ENCODE peak calls at places on chromosomes 5 and 9, in seven cellular contexts. Z is stimulated activated CD8-positive, alpha-beta memory T cell treated with anti-CD3 and anti-CD28 coated beads, Interleukin-4, amount 100 ng/mL, for 1 hour; I is aorta; F is esophagus squamous epithelium; T is C1 segment of cervical spinal cord; R is Kasumi-1; G is PC-9. N is an unnamed sample.

GRCh38 chr5:72252008-72252407 is 68.0 kb downstream of the MRPS27 start:
- DNase-seq in Z (no peak), F (no peak), T (no peak), R (no peak), I (no peak), G (no peak), N (no peak)

GRCh38 chr5:181245427-181246275 is 1.9 kb upstream of the RACK1 start:
- DNase-seq in I (peak; percentile 62), R (no peak), F (no peak), Z (no peak), T (no peak), G (no peak), N (no peak)

GRCh38 chr5:159393854-159394274 is 63.6 kb upstream of the IL12B start:
- DNase-seq in Z (no peak), T (no peak), G (no peak), F (no peak), R (no peak), I (no peak), N (no peak)

GRCh38 chr5:168528521-168529360 is at the start of gene FBLL1:
- DNase-seq in G (no peak), R (no peak), T (no peak), I (no peak), F (no peak), Z (no peak), N (no peak)

GRCh38 chr5:119168401-119168800 is 97.5 kb downstream of the DMXL1 start:
- DNase-seq in F (no peak), T (no peak), Z (no peak), R (peak; percentile 13), I (no peak), G (no peak), N (peak; percentile 5)

GRCh38 chr5:176773408-176774035 is 36.8 kb upstream of the UNC5A start:
- DNase-seq in Z (no peak), I (no peak), F (no peak), T (no peak), R (no peak), G (no peak), N (no peak)

GRCh38 chr5:858726-859125 is 7.9 kb upstream of the ZDHHC11 start:
- DNase-seq in T (no peak), F (no peak), I (no peak), Z (no peak), G (no peak), R (no peak), N (no peak)

GRCh38 chr9:127131871-127132270 is 9.4 kb upstream of the ANGPTL2 start:
- DNase-seq in F (no peak), T (no peak), Z (no peak), G (peak; percentile 36), I (no peak), R (no peak), N (peak; percentile 85)

GRCh38 chr9:15482146-15482545 is 28.6 kb downstream of the PSIP1 start:
- DNase-seq in R (no peak), Z (no peak), F (no peak), T (no peak), I (no peak), G (no peak), N (peak; percentile 10)

GRCh38 chr9:95854386-95855015 is 21.0 kb upstream of the ERCC6L2 start:
- DNase-seq in F (no peak), T (no peak), R (no peak), Z (no peak), I (no peak), G (no peak), N (peak; percentile 47)

GRCh38 chr5:149367249-149367971 is 9.6 kb downstream of the PCYOX1L start:
- DNase-seq in F (no peak), R (peak; percentile 76), Z (no peak), T (peak; percentile 20), G (peak; percentile 76), I (peak; percentile 76), N (peak; percentile 78)

GRCh38 chr5:141051526-141051876 is 327 bp downstream of the PCDHB1 start:
- DNase-seq in T (peak; percentile 1), R (no peak), F (no peak), Z (no peak), G (no peak), I (no peak), N (no peak)

GRCh38 chr5:177362871-177363507 is 5.3 kb downstream of the RGS14 start:
- DNase-seq in T (no peak), I (peak; percentile 68), R (no peak), G (peak; percentile 80), F (no peak), Z (no peak), N (peak; percentile 43)

GRCh38 chr5:72784129-72784528 is 32.3 kb upstream of the TNPO1 start:
- DNase-seq in I (no peak), G (no peak), R (no peak), T (no peak), F (no peak), Z (no peak), N (no peak)

GRCh38 chr5:2805080-2805479 is 53.6 kb upstream of the IRX2 start:
- DNase-seq in G (no peak), T (no peak), I (no peak), Z (no peak), F (no peak), R (no peak), N (peak; percentile 33)

GRCh38 chr9:105449081-105449480 is 1.2 kb downstream of the FSD1L start:
- DNase-seq in R (no peak), F (no peak), I (no peak), T (no peak), G (no peak), Z (no peak), N (no peak)

N was measured in trophoblast cell.